ENCODE peak calls at places on chromosomes 1 and 21, in four cellular contexts. One of them, this sample, is unnamed.

GRCh38 chr1:27090921-27091320 is 64.0 kb downstream of the SLC9A1 start:
- DNase-seq in cardiac muscle cell: no peak
- DNase-seq in nephron progenitor cell: no peak
- DNase-seq in GM13976: no peak
- DNase-seq in this sample: no peak

GRCh38 chr1:46769028-46769740 is 29.7 kb upstream of the CYP4B1 start:
- DNase-seq in cardiac muscle cell: no peak
- DNase-seq in nephron progenitor cell: no peak
- DNase-seq in GM13976: no peak
- DNase-seq in this sample: no peak

GRCh38 chr1:56255516-56256181 is 323.7 kb downstream of the PLPP3 start:
- DNase-seq in cardiac muscle cell: peak
- DNase-seq in nephron progenitor cell: no peak
- DNase-seq in GM13976: no peak
- DNase-seq in this sample: no peak

GRCh38 chr21:45200031-45200430 is 87.7 kb downstream of the POFUT2 start:
- DNase-seq in cardiac muscle cell: no peak
- DNase-seq in nephron progenitor cell: no peak
- DNase-seq in GM13976: no peak
- DNase-seq in this sample: no peak

GRCh38 chr1:150234647-150235435 is 1.1 kb downstream of the ANP32E start:
- DNase-seq in cardiac muscle cell: peak
- DNase-seq in nephron progenitor cell: peak
- DNase-seq in GM13976: peak
- DNase-seq in this sample: peak

GRCh38 chr1:184889902-184890301 is 84.4 kb downstream of the NIBAN1 start:
- DNase-seq in cardiac muscle cell: peak
- DNase-seq in nephron progenitor cell: no peak
- DNase-seq in GM13976: no peak
- DNase-seq in this sample: no peak

GRCh38 chr1:89974701-89975470 is 20.0 kb upstream of the ZNF326 start:
- DNase-seq in cardiac muscle cell: peak
- DNase-seq in nephron progenitor cell: no peak
- DNase-seq in GM13976: no peak
- DNase-seq in this sample: no peak

GRCh38 chr1:155504207-155504606 is 58.4 kb downstream of the ASH1L start:
- DNase-seq in cardiac muscle cell: peak
- DNase-seq in nephron progenitor cell: no peak
- DNase-seq in GM13976: peak
- DNase-seq in this sample: no peak

GRCh38 chr1:211918665-211919414 is 88.3 kb upstream of the LPGAT1 start:
- DNase-seq in cardiac muscle cell: no peak
- DNase-seq in nephron progenitor cell: no peak
- DNase-seq in GM13976: no peak
- DNase-seq in this sample: no peak

GRCh38 chr1:236281286-236282158 is at the start of gene ERO1B:
- DNase-seq in cardiac muscle cell: peak
- DNase-seq in nephron progenitor cell: peak
- DNase-seq in GM13976: peak
- DNase-seq in this sample: peak

GRCh38 chr1:63857478-63857877 is 83.7 kb downstream of the ROR1 start:
- DNase-seq in cardiac muscle cell: no peak
- DNase-seq in nephron progenitor cell: no peak
- DNase-seq in GM13976: no peak
- DNase-seq in this sample: no peak

GRCh38 chr1:53314606-53315005 is 13.3 kb downstream of the LRP8 start:
- DNase-seq in cardiac muscle cell: no peak
- DNase-seq in nephron progenitor cell: no peak
- DNase-seq in GM13976: no peak
- DNase-seq in this sample: no peak

GRCh38 chr21:33858672-33859372 is 56.8 kb downstream of the ATP5PO start:
- DNase-seq in cardiac muscle cell: no peak
- DNase-seq in nephron progenitor cell: no peak
- DNase-seq in GM13976: no peak
- DNase-seq in this sample: no peak

GRCh38 chr1:151988405-151988851 is 5.2 kb downstream of the S100A10 start:
- DNase-seq in cardiac muscle cell: peak
- DNase-seq in nephron progenitor cell: no peak
- DNase-seq in GM13976: no peak
- DNase-seq in this sample: no peak

GRCh38 chr1:98389809-98390208 is 271.7 kb upstream of the SNX7 start:
- DNase-seq in cardiac muscle cell: peak
- DNase-seq in nephron progenitor cell: no peak
- DNase-seq in GM13976: no peak
- DNase-seq in this sample: no peak

GRCh38 chr1:205444931-205445652 is 10.8 kb downstream of the BLACAT1 start:
- DNase-seq in cardiac muscle cell: peak
- DNase-seq in nephron progenitor cell: no peak
- DNase-seq in GM13976: no peak
- DNase-seq in this sample: no peak

GRCh38 chr1:39387452-39387851 is 104.0 kb upstream of the BMP8A start:
- DNase-seq in cardiac muscle cell: peak
- DNase-seq in nephron progenitor cell: no peak
- DNase-seq in GM13976: no peak
- DNase-seq in this sample: no peak

GRCh38 chr1:43439121-43439581 is 14.6 kb downstream of the HYI start:
- DNase-seq in cardiac muscle cell: no peak
- DNase-seq in nephron progenitor cell: no peak
- DNase-seq in GM13976: no peak
- DNase-seq in this sample: no peak

GRCh38 chr1:35220976-35221375 is 28.0 kb upstream of the SFPQ start:
- DNase-seq in cardiac muscle cell: peak
- DNase-seq in nephron progenitor cell: no peak
- DNase-seq in GM13976: peak
- DNase-seq in this sample: no peak

GRCh38 chr1:116943438-116943837 is 33.7 kb downstream of the PTGFRN start:
- DNase-seq in cardiac muscle cell: no peak
- DNase-seq in nephron progenitor cell: no peak
- DNase-seq in GM13976: no peak
- DNase-seq in this sample: no peak

GRCh38 chr1:23651069-23651808 is 40.4 kb upstream of the RPL11 start:
- DNase-seq in cardiac muscle cell: peak
- DNase-seq in nephron progenitor cell: no peak
- DNase-seq in GM13976: no peak
- DNase-seq in this sample: no peak

GRCh38 chr21:29649370-29649963 is 290.3 kb downstream of the GRIK1 start:
- DNase-seq in cardiac muscle cell: no peak
- DNase-seq in nephron progenitor cell: no peak
- DNase-seq in GM13976: no peak
- DNase-seq in this sample: no peak

GRCh38 chr21:28959367-28960099 is 33.1 kb downstream of the LTN1 start:
- DNase-seq in cardiac muscle cell: peak
- DNase-seq in nephron progenitor cell: no peak
- DNase-seq in GM13976: no peak
- DNase-seq in this sample: no peak

GRCh38 chr1:78340006-78340405 is 150.8 kb upstream of the PTGFR start:
- DNase-seq in cardiac muscle cell: peak
- DNase-seq in nephron progenitor cell: no peak
- DNase-seq in GM13976: no peak
- DNase-seq in this sample: no peak

GRCh38 chr1:93750946-93751345 is 69.3 kb upstream of the BCAR3 start:
- DNase-seq in cardiac muscle cell: no peak
- DNase-seq in nephron progenitor cell: no peak
- DNase-seq in GM13976: peak
- DNase-seq in this sample: no peak

GRCh38 chr1:117036018-117036421 is 24.1 kb upstream of the TTF2 start:
- DNase-seq in cardiac muscle cell: no peak
- DNase-seq in nephron progenitor cell: peak
- DNase-seq in GM13976: no peak
- DNase-seq in this sample: no peak

GRCh38 chr1:213051127-213051880 is at the start of gene RPS6KC1:
- DNase-seq in cardiac muscle cell: peak
- DNase-seq in nephron progenitor cell: peak
- DNase-seq in GM13976: peak
- DNase-seq in this sample: peak
- TF ChIP-seq CTCF in cardiac muscle cell: no peak
- TF ChIP-seq CTCF in nephron progenitor cell: no peak
- TF ChIP-seq CTCF in GM13976: no peak
- TF ChIP-seq CTCF in this sample: peak

GRCh38 chr1:226485192-226485591 is 63.4 kb upstream of the STUM start:
- DNase-seq in cardiac muscle cell: no peak
- DNase-seq in nephron progenitor cell: no peak
- DNase-seq in GM13976: no peak
- DNase-seq in this sample: no peak
- TF ChIP-seq CTCF in cardiac muscle cell: no peak
- TF ChIP-seq CTCF in nephron progenitor cell: no peak
- TF ChIP-seq CTCF in GM13976: no peak
- TF ChIP-seq CTCF in this sample: no peak

GRCh38 chr1:76680676-76681075 is 186.6 kb upstream of the ST6GALNAC5 start:
- DNase-seq in cardiac muscle cell: no peak
- DNase-seq in nephron progenitor cell: no peak
- DNase-seq in GM13976: no peak
- DNase-seq in this sample: no peak

GRCh38 chr1:76687324-76688018 is 179.8 kb upstream of the ST6GALNAC5 start:
- DNase-seq in cardiac muscle cell: no peak
- DNase-seq in nephron progenitor cell: no peak
- DNase-seq in GM13976: no peak
- DNase-seq in this sample: no peak

GRCh38 chr1:76677775-76678405 is 189.4 kb upstream of the ST6GALNAC5 start:
- DNase-seq in cardiac muscle cell: no peak
- DNase-seq in nephron progenitor cell: no peak
- DNase-seq in GM13976: no peak
- DNase-seq in this sample: no peak

GRCh38 chr1:76679534-76680152 is 187.6 kb upstream of the ST6GALNAC5 start:
- DNase-seq in cardiac muscle cell: no peak
- DNase-seq in nephron progenitor cell: no peak
- DNase-seq in GM13976: no peak
- DNase-seq in this sample: no peak

DNA sequence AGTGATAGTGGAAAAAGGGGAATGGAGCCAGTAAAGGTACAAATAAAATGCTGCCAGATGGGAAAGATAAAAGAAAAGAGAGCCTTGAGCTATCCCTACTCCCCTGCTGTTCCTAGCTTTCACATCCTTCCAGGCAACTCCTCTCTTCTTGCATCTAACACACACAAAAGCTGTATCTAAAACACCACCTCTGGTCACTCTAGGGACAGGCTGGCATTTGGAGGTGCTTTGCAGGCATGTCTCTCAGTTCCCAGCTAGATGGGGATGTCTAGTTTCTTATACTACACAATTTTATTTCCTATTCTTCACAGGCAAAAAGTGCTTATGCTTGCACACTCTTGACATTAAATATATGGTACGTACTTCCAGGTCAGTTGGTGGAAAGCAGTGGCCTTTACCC is 185.1 kb upstream of the ST6GALNAC5 start:
- DNase-seq in cardiac muscle cell: no peak
- DNase-seq in nephron progenitor cell: no peak
- DNase-seq in GM13976: no peak
- DNase-seq in this sample: no peak
- TF ChIP-seq CTCF in cardiac muscle cell: no peak
- TF ChIP-seq CTCF in nephron progenitor cell: no peak
- TF ChIP-seq CTCF in GM13976: no peak
- TF ChIP-seq CTCF in this sample: no peak

GRCh38 chr1:118257946-118258345 is 72.9 kb upstream of the SPAG17 start:
- DNase-seq in cardiac muscle cell: no peak
- DNase-seq in nephron progenitor cell: no peak
- DNase-seq in GM13976: no peak
- DNase-seq in this sample: no peak
- TF ChIP-seq CTCF in cardiac muscle cell: no peak
- TF ChIP-seq CTCF in nephron progenitor cell: no peak
- TF ChIP-seq CTCF in GM13976: no peak
- TF ChIP-seq CTCF in this sample: no peak

DNA sequence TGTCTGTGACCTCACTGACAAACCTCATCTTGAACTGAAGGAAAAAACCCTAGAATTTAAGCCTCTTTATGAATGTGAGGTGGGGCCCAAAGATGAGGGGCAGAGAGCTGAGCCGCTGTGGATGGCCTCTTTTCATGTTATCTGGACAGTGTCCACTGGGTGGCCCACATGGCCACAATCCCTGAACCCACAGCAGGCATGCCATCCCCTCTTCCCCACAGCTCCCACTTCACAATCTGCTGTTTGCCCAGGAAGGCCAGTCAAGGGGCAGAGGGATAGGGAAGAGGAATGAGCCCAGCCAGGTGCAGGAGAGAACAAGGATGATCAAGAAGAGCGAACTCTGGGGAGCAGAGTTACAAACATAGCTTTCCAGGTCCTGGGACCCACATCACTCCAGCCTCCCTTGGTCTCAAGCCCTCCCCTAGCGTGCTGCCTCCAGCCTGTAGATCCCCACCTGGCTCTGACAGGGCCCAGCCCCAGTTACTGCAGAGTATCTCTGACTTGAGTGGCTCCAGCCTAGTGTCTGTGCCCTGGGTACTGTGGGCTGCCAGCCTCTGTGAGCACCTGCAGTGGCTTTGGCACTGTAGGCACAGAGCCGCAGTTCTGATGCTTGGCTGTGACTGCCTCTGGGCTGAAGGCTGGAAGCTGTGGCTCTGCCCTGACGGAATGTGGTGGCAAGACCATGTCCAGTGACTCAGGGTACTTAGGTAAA is 1.9 kb upstream of the SLFNL1 start:
- DNase-seq in cardiac muscle cell: peak
- DNase-seq in nephron progenitor cell: no peak
- DNase-seq in GM13976: no peak
- DNase-seq in this sample: no peak
- TF ChIP-seq CTCF in cardiac muscle cell: peak
- TF ChIP-seq CTCF in nephron progenitor cell: peak
- TF ChIP-seq CTCF in GM13976: no peak
- TF ChIP-seq CTCF in this sample: peak

GRCh38 chr21:15037894-15038293 is 26.9 kb downstream of the NRIP1 start:
- DNase-seq in cardiac muscle cell: no peak
- DNase-seq in nephron progenitor cell: no peak
- DNase-seq in GM13976: no peak
- DNase-seq in this sample: no peak
- TF ChIP-seq CTCF in cardiac muscle cell: no peak
- TF ChIP-seq CTCF in nephron progenitor cell: no peak
- TF ChIP-seq CTCF in GM13976: no peak
- TF ChIP-seq CTCF in this sample: no peak

GRCh38 chr1:200223613-200224012 is 186.2 kb downstream of the ZNF281 start:
- DNase-seq in cardiac muscle cell: no peak
- DNase-seq in nephron progenitor cell: no peak
- DNase-seq in GM13976: no peak
- DNase-seq in this sample: no peak
- TF ChIP-seq CTCF in cardiac muscle cell: no peak
- TF ChIP-seq CTCF in nephron progenitor cell: no peak
- TF ChIP-seq CTCF in GM13976: no peak
- TF ChIP-seq CTCF in this sample: no peak

GRCh38 chr1:156881663-156882062 is 11.9 kb upstream of the PEAR1 start:
- DNase-seq in cardiac muscle cell: no peak
- DNase-seq in nephron progenitor cell: no peak
- DNase-seq in GM13976: no peak
- DNase-seq in this sample: no peak
- TF ChIP-seq CTCF in cardiac muscle cell: no peak
- TF ChIP-seq CTCF in nephron progenitor cell: no peak
- TF ChIP-seq CTCF in GM13976: no peak
- TF ChIP-seq CTCF in this sample: no peak

GRCh38 chr1:59999746-60000145 is 73.2 kb upstream of the CYP2J2 start:
- DNase-seq in cardiac muscle cell: no peak
- DNase-seq in nephron progenitor cell: no peak
- DNase-seq in GM13976: no peak
- DNase-seq in this sample: no peak
- TF ChIP-seq CTCF in cardiac muscle cell: no peak
- TF ChIP-seq CTCF in nephron progenitor cell: no peak
- TF ChIP-seq CTCF in GM13976: no peak
- TF ChIP-seq CTCF in this sample: no peak

This sample was measured in type B pancreatic cell.